ENCODE peak calls at places on chromosomes 3 and 15, in six cellular contexts. V is AG09309, E is RWPE1, X is Caki2, C is mesothelial cell of epicardium, D is right atrium auricular region. Y is an unnamed sample.

GRCh38 chr3:20836801-20837200 is 650.8 kb upstream of the SGO1 start:
- DNase-seq in D (no peak), V (no peak), E (no peak), X (no peak), C (no peak), Y (no peak)

GRCh38 chr3:35639251-35640185 is at the start of gene ARPP21:
- DNase-seq in V (no peak), X (peak; percentile 59), C (peak; percentile 41), D (no peak), E (no peak), Y (peak; percentile 37)

GRCh38 chr3:171640520-171641412 is 169.5 kb downstream of the PLD1 start:
- DNase-seq in V (peak; percentile 16), E (no peak), X (peak; percentile 91), D (no peak), C (no peak), Y (peak; percentile 46)

GRCh38 chr3:172522871-172523818 is at the start of gene TNFSF10:
- DNase-seq in C (no peak), X (peak; percentile 49), E (peak; percentile 49), V (no peak), D (peak; percentile 80), Y (peak; percentile 93)

GRCh38 chr3:149151843-149152242 is 22.4 kb downstream of the HPS3 start:
- DNase-seq in X (no peak), V (no peak), D (no peak), C (no peak), E (no peak), Y (peak; percentile 10)

GRCh38 chr3:32817561-32818430 is at the start of gene TRIM71:
- DNase-seq in D (no peak), E (no peak), X (no peak), V (no peak), C (peak; percentile 47), Y (no peak)

GRCh38 chr3:84742915-84743314 is 215.9 kb upstream of the CADM2 start:
- DNase-seq in E (no peak), C (no peak), X (no peak), V (no peak), D (no peak), Y (no peak)

GRCh38 chr15:57903626-57904025 is 161.9 kb downstream of the ALDH1A2 start:
- DNase-seq in D (no peak), C (no peak), X (no peak), E (no peak), V (no peak), Y (no peak)

GRCh38 chr15:80727196-80727595 is 32.1 kb downstream of the ABHD17C start:
- DNase-seq in V (no peak), E (no peak), D (no peak), C (no peak), X (no peak), Y (no peak)

GRCh38 chr3:55017876-55018275 is 90.0 kb upstream of the LRTM1 start:
- DNase-seq in X (no peak), E (no peak), V (no peak), C (no peak), D (no peak), Y (peak; percentile 15)

GRCh38 chr15:78321041-78321570 is 19.0 kb upstream of the CRABP1 start:
- DNase-seq in D (no peak), V (no peak), X (no peak), E (no peak), C (no peak), Y (no peak)

GRCh38 chr3:132554437-132554836 is 42.6 kb upstream of the ACKR4 start:
- DNase-seq in V (no peak), X (no peak), D (no peak), C (no peak), E (no peak), Y (no peak)

GRCh38 chr3:126270145-126270811 is 86.9 kb downstream of the KLF15 start:
- DNase-seq in X (no peak), V (no peak), D (peak; percentile 93), E (no peak), C (no peak), Y (no peak)

GRCh38 chr15:51982013-51982769 is 10.6 kb upstream of the LEO1 start:
- DNase-seq in V (peak; percentile 81), X (peak; percentile 46), D (no peak), C (no peak), E (peak; percentile 77), Y (peak; percentile 60)

GRCh38 chr3:5580821-5581220 is 393.3 kb downstream of the EDEM1 start:
- DNase-seq in D (no peak), E (no peak), V (no peak), X (no peak), C (no peak), Y (no peak)

GRCh38 chr15:53802672-53803071 is 43.2 kb upstream of the WDR72 start:
- DNase-seq in C (no peak), E (no peak), V (no peak), X (no peak), D (no peak), Y (no peak)

GRCh38 chr3:101379695-101380376 is 59.5 kb upstream of the IMPG2 start:
- DNase-seq in X (no peak), D (no peak), V (no peak), C (no peak), E (no peak), Y (no peak)

GRCh38 chr3:127480196-127480933 is 110.2 kb downstream of the TPRA1 start:
- DNase-seq in X (no peak), E (no peak), D (no peak), V (no peak), C (no peak), Y (no peak)

GRCh38 chr3:39361252-39361927 is 21.8 kb upstream of the SLC25A38 start:
- DNase-seq in X (no peak), V (no peak), C (no peak), D (no peak), E (no peak), Y (no peak)

GRCh38 chr15:59005579-59005978 is 18.1 kb downstream of the RNF111 start:
- DNase-seq in C (no peak), X (no peak), D (no peak), V (no peak), E (no peak), Y (no peak)

GRCh38 chr15:35874260-35874905 is 328.4 kb upstream of the DPH6 start:
- DNase-seq in D (no peak), V (peak; percentile 62), E (peak; percentile 84), C (no peak), X (peak; percentile 65), Y (peak; percentile 79)

GRCh38 chr3:161322781-161323568 is 48.3 kb downstream of the SPTSSB start:
- DNase-seq in E (no peak), D (no peak), C (no peak), X (no peak), V (no peak), Y (no peak)

GRCh38 chr3:193857996-193858395 is 265.0 kb downstream of the OPA1 start:
- DNase-seq in E (no peak), D (peak; percentile 66), V (peak; percentile 97), C (no peak), X (no peak), Y (no peak)

GRCh38 chr15:88419830-88420229 is 47.4 kb downstream of the MRPL46 start:
- DNase-seq in C (no peak), V (no peak), X (no peak), E (no peak), D (no peak), Y (no peak)

GRCh38 chr3:196948442-196949365 is 6.4 kb upstream of the NCBP2 start:
- DNase-seq in V (no peak), D (no peak), X (no peak), E (no peak), C (no peak), Y (no peak)

GRCh38 chr15:29698030-29698701 is 124.1 kb downstream of the TJP1 start:
- DNase-seq in V (peak; percentile 24), C (no peak), X (peak; percentile 82), D (no peak), E (peak; percentile 69), Y (no peak)

GRCh38 chr15:101492752-101493692 is 3.5 kb upstream of the PCSK6 start:
- DNase-seq in X (no peak), V (no peak), D (peak; percentile 58), E (no peak), C (no peak), Y (no peak)

GRCh38 chr15:96274087-96274440 is 56.4 kb upstream of the NR2F2 start:
- DNase-seq in E (no peak), D (no peak), V (no peak), C (no peak), X (no peak), Y (no peak)

GRCh38 chr3:55405436-55405835 is 81.7 kb downstream of the WNT5A start:
- DNase-seq in V (no peak), D (no peak), C (no peak), X (no peak), E (no peak), Y (no peak)

GRCh38 chr3:190996376-190996775 is 133.9 kb upstream of the GMNC start:
- DNase-seq in X (no peak), V (no peak), D (no peak), E (no peak), C (no peak), Y (no peak)

GRCh38 chr15:47708595-47708994 is 8.7 kb upstream of the SEMA6D start:
- DNase-seq in X (no peak), D (no peak), V (no peak), C (no peak), E (no peak), Y (no peak)

GRCh38 chr3:173584093-173584833 is 186.7 kb downstream of the NLGN1 start:
- DNase-seq in X (peak; percentile 35), E (peak; percentile 15), D (no peak), C (peak; percentile 50), V (no peak), Y (peak; percentile 14)

GRCh38 chr3:61682671-61683408 is 121.5 kb downstream of the PTPRG start:
- DNase-seq in X (no peak), V (peak; percentile 86), E (peak; percentile 20), D (no peak), C (no peak), Y (no peak)

GRCh38 chr3:183824761-183825379 is 507 bp downstream of the MAP6D1 start:
- DNase-seq in E (peak; percentile 20), C (peak; percentile 54), D (no peak), X (peak; percentile 38), V (no peak), Y (no peak)

GRCh38 chr3:113695818-113696645 is at the start of gene USF3:
- DNase-seq in C (peak; percentile 72), X (peak; percentile 63), D (no peak), E (peak; percentile 87), V (no peak), Y (peak; percentile 33)

GRCh38 chr3:117622130-117622841 is 912.7 kb downstream of the TUSC7 start:
- DNase-seq in V (peak; percentile 32), D (no peak), E (peak; percentile 74), C (no peak), X (peak; percentile 55), Y (peak; percentile 86)

GRCh38 chr3:73772076-73772475 is 147.3 kb upstream of the PDZRN3 start:
- DNase-seq in C (no peak), V (no peak), E (no peak), D (no peak), X (no peak), Y (no peak)

GRCh38 chr3:14787630-14788029 is 31.1 kb upstream of the FGD5 start:
- DNase-seq in X (no peak), D (no peak), C (no peak), V (no peak), E (no peak), Y (no peak)

GRCh38 chr15:47768730-47769129 is 51.4 kb downstream of the SEMA6D start:
- DNase-seq in E (no peak), D (no peak), X (no peak), C (no peak), V (no peak), Y (no peak)

GRCh38 chr3:188165596-188165995 is 11.6 kb downstream of the LPP start:
- DNase-seq in C (no peak), V (no peak), E (no peak), D (no peak), X (peak; percentile 66), Y (no peak)

Y was measured in kidney glomerular epithelial cell.